ENCODE peak calls at places on chromosomes 2 and 18, in five cellular contexts. F is H9, Q is H1, S is trophoblast cell, B is mesenchymal stem cell. X is an unnamed sample.

GRCh38 chr2:196293751-196294486 is 122.5 kb upstream of the STK17B start:
- DNase-seq in B (peak; percentile 85), S (peak; percentile 30), F (no peak), Q (no peak), X (no peak)

GRCh38 chr18:10923671-10924070 is 225.7 kb downstream of the PIEZO2 start:
- DNase-seq in S (no peak), B (peak; percentile 50), Q (no peak), F (no peak), X (no peak)

GRCh38 chr2:105037572-105038382 is at the start of gene MRPS9:
- DNase-seq in Q (peak; percentile 94), B (peak; percentile 97), S (peak; percentile 99), F (peak; percentile 99), X (peak; percentile 97)

GRCh38 chr2:223104741-223105140 is 52.8 kb downstream of the KCNE4 start:
- DNase-seq in B (no peak), Q (no peak), F (no peak), S (no peak), X (no peak)

GRCh38 chr2:101698419-101699190 is 1.1 kb downstream of the MAP4K4 start:
- DNase-seq in Q (no peak), F (no peak), B (peak; percentile 44), S (no peak), X (no peak)

GRCh38 chr18:59087391-59087790 is 52.3 kb upstream of the SEC11C start:
- DNase-seq in B (no peak), S (peak; percentile 86), Q (no peak), F (no peak), X (no peak)

GRCh38 chr2:120559401-120559800 is 176.3 kb upstream of the GLI2 start:
- DNase-seq in Q (no peak), F (no peak), B (peak; percentile 99), S (peak; percentile 84), X (no peak)

GRCh38 chr18:35717182-35717581 is 135.6 kb downstream of the GALNT1 start:
- DNase-seq in S (no peak), F (no peak), Q (no peak), B (no peak), X (no peak)

GRCh38 chr2:46989491-46990230 is 74.1 kb upstream of the MCFD2 start:
- DNase-seq in Q (no peak), B (no peak), S (no peak), F (no peak), X (no peak)

GRCh38 chr2:100953406-100954043 is 48.6 kb upstream of the RPL31 start:
- DNase-seq in Q (no peak), B (no peak), S (no peak), F (no peak), X (no peak)

GRCh38 chr2:128986026-128986720 is 667.5 kb upstream of the HS6ST1 start:
- DNase-seq in F (no peak), Q (no peak), B (no peak), S (no peak), X (no peak)

GRCh38 chr18:31500161-31500688 is 2.2 kb downstream of the DSG2 start:
- DNase-seq in F (no peak), Q (no peak), B (no peak), S (no peak), X (no peak)

GRCh38 chr2:174670446-174670845 is 72.8 kb upstream of the WIPF1 start:
- DNase-seq in S (no peak), Q (no peak), F (no peak), B (no peak), X (no peak)

GRCh38 chr2:30422437-30422805 is 24.6 kb upstream of the LCLAT1 start:
- DNase-seq in Q (no peak), B (peak; percentile 58), S (no peak), F (no peak), X (no peak)

GRCh38 chr2:156436477-156437085 is 402 bp downstream of the GPD2 start:
- DNase-seq in S (no peak), B (peak; percentile 52), Q (no peak), F (no peak), X (peak; percentile 6)

GRCh38 chr2:170177950-170178781 is at the start of gene MYO3B:
- DNase-seq in F (no peak), B (no peak), S (no peak), Q (no peak), X (no peak)

GRCh38 chr2:160502478-160502877 is 8.9 kb upstream of the RBMS1 start:
- DNase-seq in F (no peak), Q (no peak), S (no peak), B (no peak), X (no peak)

GRCh38 chr2:28683100-28683706 is 68.4 kb upstream of the PPP1CB start:
- DNase-seq in Q (no peak), F (peak; percentile 40), B (peak; percentile 93), S (peak; percentile 93), X (no peak)

GRCh38 chr18:160831-161570 is 2.6 kb downstream of the USP14 start:
- DNase-seq in B (no peak), S (no peak), Q (no peak), F (no peak), X (no peak)

GRCh38 chr2:231000211-231000904 is 4.4 kb downstream of the SPATA3 start:
- DNase-seq in B (no peak), F (peak; percentile 84), S (no peak), Q (peak; percentile 60), X (no peak)

GRCh38 chr2:9439536-9439935 is 16.1 kb downstream of the CPSF3 start:
- DNase-seq in S (no peak), B (peak; percentile 45), F (no peak), Q (no peak), X (no peak)

GRCh38 chr18:56233595-56233994 is 404.8 kb downstream of the TXNL1 start:
- DNase-seq in S (no peak), F (no peak), Q (no peak), B (peak; percentile 28), X (no peak)

GRCh38 chr18:33495278-33495677 is 54.8 kb upstream of the CCDC178 start:
- DNase-seq in B (peak; percentile 69), S (no peak), Q (peak; percentile 44), F (peak; percentile 66), X (peak; percentile 14)

GRCh38 chr2:129801575-129801974 is 177.9 kb upstream of the RAB6C start:
- DNase-seq in F (no peak), Q (no peak), B (no peak), S (no peak), X (no peak)

GRCh38 chr2:32792416-32792815 is 154.3 kb upstream of the LTBP1 start:
- DNase-seq in F (no peak), B (no peak), S (no peak), Q (no peak), X (no peak)

GRCh38 chr18:3554811-3555427 is 104.9 kb downstream of the TGIF1 start:
- DNase-seq in S (no peak), F (no peak), B (no peak), Q (no peak), X (no peak)

GRCh38 chr2:237944302-237944701 is 22.5 kb upstream of the UBE2F start:
- DNase-seq in F (no peak), Q (no peak), B (no peak), S (no peak), X (no peak)
- H2BK12ac ChIP-seq in F (no peak overlapping the region), Q (no peak overlapping the region), B (no peak overlapping the region), S (no peak overlapping the region), X (no peak overlapping the region)

DNA sequence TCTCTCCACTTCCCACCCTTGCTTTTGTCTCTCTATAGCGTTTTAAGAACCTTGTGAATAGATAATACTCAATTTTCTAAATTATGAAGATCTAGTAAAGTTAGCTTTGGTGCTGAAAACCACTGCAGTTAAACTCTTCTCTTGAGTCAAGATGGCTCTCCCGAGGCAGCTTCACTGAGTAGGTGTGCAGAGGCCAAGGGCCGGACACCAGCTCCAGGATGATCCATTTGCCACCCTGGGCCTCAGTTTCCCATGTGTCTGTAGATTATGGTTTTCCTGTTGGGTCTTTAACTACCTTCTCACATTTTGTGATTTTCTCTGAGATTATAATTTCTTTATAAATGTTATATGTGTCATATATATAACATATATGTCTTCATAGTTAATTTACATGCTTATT is 68.5 kb upstream of the SH3RF3 start:
- DNase-seq in F (no peak), Q (no peak), S (no peak), B (no peak), X (no peak)
- H2BK12ac ChIP-seq in F (no peak overlapping the region), Q (no peak overlapping the region), S (no peak overlapping the region), B (no peak overlapping the region), X (no peak overlapping the region)

GRCh38 chr2:190162851-190163250 is 100.3 kb upstream of the MSTN start:
- DNase-seq in F (no peak), B (no peak), S (no peak), Q (no peak), X (no peak)

GRCh38 chr2:190156750-190157277 is 94.3 kb upstream of the MSTN start:
- DNase-seq in B (no peak), Q (no peak), F (no peak), S (no peak), X (no peak)

GRCh38 chr2:190159453-190159852 is 96.9 kb upstream of the MSTN start:
- DNase-seq in S (peak; percentile 11), F (no peak), B (no peak), Q (no peak), X (no peak)

DNA sequence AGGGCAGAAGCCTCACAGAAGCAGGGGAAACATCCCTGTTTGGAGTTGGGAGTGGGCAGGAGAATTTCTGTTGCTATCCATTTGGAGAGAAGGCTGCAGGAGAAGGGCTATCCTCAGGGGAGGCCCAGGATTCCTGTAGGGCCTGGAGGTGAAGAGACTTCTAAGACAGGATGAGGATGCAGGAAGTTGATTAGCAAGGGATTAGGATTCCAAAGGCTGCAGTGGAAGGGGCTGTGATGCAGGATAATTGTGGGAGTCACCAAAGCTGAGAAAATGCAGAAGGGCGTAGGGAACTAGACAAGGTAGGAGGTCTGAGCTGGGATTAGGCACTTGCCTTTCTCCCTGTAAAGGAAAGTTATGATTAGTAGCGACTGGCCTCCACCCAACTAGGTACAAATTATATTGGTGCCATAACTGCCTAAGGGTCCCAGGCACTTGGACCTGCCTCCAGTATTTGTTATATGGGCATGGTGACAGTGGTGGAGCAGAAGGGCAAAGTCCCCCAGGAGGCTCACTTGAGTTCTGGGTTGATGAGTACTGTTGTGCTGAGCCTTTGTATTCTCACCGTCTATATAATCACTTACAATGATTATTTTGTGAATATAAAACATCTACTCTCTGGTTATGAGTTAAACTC is 96.4 kb upstream of the MSTN start:
- DNase-seq in F (no peak), Q (no peak), B (no peak), S (no peak), X (no peak)
- H2BK12ac ChIP-seq in F (no peak overlapping the region), Q (no peak overlapping the region), B (no peak overlapping the region), S (no peak overlapping the region), X (no peak overlapping the region)

GRCh38 chr18:44763327-44763726 is 82.6 kb downstream of the SETBP1 start:
- DNase-seq in F (no peak), S (no peak), B (no peak), Q (no peak), X (no peak)
- H2BK12ac ChIP-seq in F (no peak overlapping the region), S (no peak overlapping the region), B (no peak overlapping the region), Q (no peak overlapping the region), X (no peak overlapping the region)

DNA sequence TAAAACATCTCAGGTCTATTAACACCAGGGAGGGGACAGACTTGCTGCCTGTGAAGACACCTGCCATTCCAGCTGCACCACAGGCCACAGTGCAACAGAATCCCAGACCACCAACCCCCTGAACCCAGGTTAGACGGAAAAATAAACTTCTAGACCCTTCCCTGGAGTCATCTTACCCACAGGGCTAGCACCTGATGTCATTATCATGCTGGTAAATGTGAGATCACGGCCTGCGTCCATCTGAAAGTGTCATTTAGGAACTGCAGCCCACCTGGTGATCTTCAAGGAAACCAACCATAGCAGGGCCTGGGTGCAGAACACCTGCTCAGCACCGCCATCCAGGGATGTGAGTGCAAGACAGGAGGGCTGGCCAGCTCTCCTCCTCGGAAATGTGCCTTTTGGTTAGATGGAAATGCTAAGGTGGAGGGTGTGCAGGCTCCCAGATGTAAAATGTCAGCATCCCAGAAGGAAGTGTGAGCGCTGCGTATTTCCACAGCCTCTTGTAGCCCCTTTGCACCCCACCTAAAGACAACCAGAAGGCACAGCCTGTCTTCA is 80.8 kb downstream of the PTGR3 start:
- DNase-seq in S (peak; percentile 23), B (no peak), Q (no peak), F (no peak), X (no peak)
- H2BK12ac ChIP-seq in S (no peak overlapping the region), B (no peak overlapping the region), Q (no peak overlapping the region), F (no peak overlapping the region), X (no peak overlapping the region)

X was measured in neuronal stem cell.